ENCODE peak calls at places on chromosome 14, in ten cellular contexts. G is cardiac muscle cell, E is cardiac fibroblast, M is thyroid gland, J is endodermal cell, C is suprapubic skin, Q is tibial nerve, S is HepG2, N is lower lobe of right lung, Z is pancreas. U is an unnamed sample.
A peak's percentile ranks its signal among the peaks of the same experiment; 100 is the strongest.

GRCh38 chr14:29354446-29354845 is 573.2 kb downstream of the PRKD1 start:
- DNase-seq in N (no peak), M (no peak), C (no peak), G (no peak), E (no peak), S (no peak), J (no peak), Z (no peak), Q (no peak), U (no peak)

GRCh38 chr14:25032092-25032784 is 17.7 kb downstream of the STXBP6 start:
- DNase-seq in Z (no peak), J (peak; percentile 69), S (peak; percentile 84), N (no peak), G (no peak), C (no peak), E (no peak), Q (no peak), M (no peak), U (no peak)

GRCh38 chr14:75559451-75560187 is 18.8 kb upstream of the FLVCR2 start:
- DNase-seq in C (no peak), J (no peak), E (peak; percentile 83), Z (no peak), M (peak; percentile 72), Q (no peak), G (peak; percentile 87), N (peak; percentile 73), S (no peak), U (peak; percentile 84)

GRCh38 chr14:92747701-92748258 is 647 bp downstream of the LGMN start:
- DNase-seq in M (no peak), E (peak; percentile 34), N (no peak), S (peak; percentile 14), C (no peak), G (no peak), Z (no peak), J (peak; percentile 49), Q (no peak), U (peak; percentile 32)

GRCh38 chr14:54355698-54356097 is 41.1 kb upstream of the CDKN3 start:
- DNase-seq in Q (no peak), J (no peak), Z (no peak), N (no peak), G (no peak), C (no peak), M (no peak), S (no peak), E (no peak), U (no peak)

GRCh38 chr14:95776798-95777615 is 63.1 kb upstream of the TCL1A start:
- DNase-seq in E (no peak), Q (no peak), C (no peak), S (no peak), N (no peak), Z (no peak), J (no peak), G (no peak), M (peak; percentile 60), U (no peak)

GRCh38 chr14:77076118-77076631 is 21.9 kb upstream of the CIPC start:
- DNase-seq in S (peak; percentile 19), C (peak; percentile 92), G (peak; percentile 96), Z (no peak), Q (peak; percentile 85), J (peak; percentile 84), N (peak; percentile 74), E (peak; percentile 87), M (peak; percentile 52), U (peak; percentile 10)

GRCh38 chr14:61391119-61391518 is 69.7 kb downstream of the PRKCH start:
- DNase-seq in Z (no peak), M (no peak), N (no peak), G (no peak), Q (no peak), S (no peak), C (no peak), E (no peak), J (no peak), U (no peak)

GRCh38 chr14:78836777-78837176 is 666.6 kb downstream of the NRXN3 start:
- DNase-seq in Z (peak; percentile 9), C (no peak), G (peak; percentile 57), E (peak; percentile 56), Q (no peak), M (peak; percentile 29), J (peak; percentile 93), S (peak; percentile 37), N (no peak), U (peak; percentile 52)
- TF ChIP-seq CTCF in Z (no peak), C (no peak), G (peak; percentile 41), E (peak; percentile 49), Q (no peak), M (peak; percentile 36), J (peak; percentile 90), S (peak; percentile 63), N (peak; percentile 39), U (peak; percentile 28)

DNA sequence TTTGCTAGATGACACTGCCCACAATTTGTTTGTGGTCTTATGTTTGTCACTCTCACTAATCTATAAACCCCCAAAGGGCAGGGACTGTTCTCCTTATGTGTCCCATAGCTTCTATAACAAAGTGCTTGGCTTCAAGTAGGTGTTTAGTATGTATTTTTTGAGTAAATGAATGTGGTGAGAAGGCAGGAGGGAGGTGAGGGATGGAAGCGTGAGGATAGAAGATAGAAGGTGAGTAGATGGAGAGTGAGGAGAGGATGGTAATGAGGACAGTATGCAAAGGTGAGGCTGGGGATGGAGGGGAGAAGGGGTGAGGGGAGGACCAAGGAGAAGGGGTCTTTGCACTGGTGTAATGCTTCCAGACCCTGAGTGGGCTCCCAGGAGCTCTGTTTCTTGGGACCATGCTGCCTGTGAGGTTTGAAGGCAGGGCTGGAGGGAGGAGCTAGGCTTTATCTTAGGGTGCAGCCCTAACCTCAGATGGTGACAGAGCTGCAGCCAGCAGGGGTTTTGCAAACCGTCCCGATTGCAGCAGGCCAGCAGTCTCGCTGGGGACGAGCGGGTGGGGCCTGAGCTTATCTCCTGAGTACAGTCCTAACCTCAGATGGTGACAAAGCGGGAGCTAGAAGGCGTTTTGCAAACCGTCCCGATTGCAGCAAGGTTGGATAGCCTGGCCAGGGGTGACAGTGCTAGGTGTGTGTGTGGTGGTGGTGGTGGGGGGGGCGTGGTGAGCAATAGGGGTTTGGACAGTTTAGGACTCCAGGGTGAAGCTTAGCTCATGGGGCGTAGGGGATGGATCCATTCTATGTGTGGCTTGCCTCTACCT is 6.5 kb downstream of the CEBPE start:
- DNase-seq in Q (no peak), E (no peak), N (no peak), Z (no peak), G (peak; percentile 45), S (no peak), J (peak; percentile 75), C (peak; percentile 76), M (no peak), U (peak; percentile 22)
- H3K4me3 ChIP-seq in Q (no peak overlapping the region), E (no peak overlapping the region), N (no peak overlapping the region), Z (no peak overlapping the region), G (no peak overlapping the region), S (no peak overlapping the region), J (no peak overlapping the region), C (no peak overlapping the region), M (no peak overlapping the region), U (no peak overlapping the region)

DNA sequence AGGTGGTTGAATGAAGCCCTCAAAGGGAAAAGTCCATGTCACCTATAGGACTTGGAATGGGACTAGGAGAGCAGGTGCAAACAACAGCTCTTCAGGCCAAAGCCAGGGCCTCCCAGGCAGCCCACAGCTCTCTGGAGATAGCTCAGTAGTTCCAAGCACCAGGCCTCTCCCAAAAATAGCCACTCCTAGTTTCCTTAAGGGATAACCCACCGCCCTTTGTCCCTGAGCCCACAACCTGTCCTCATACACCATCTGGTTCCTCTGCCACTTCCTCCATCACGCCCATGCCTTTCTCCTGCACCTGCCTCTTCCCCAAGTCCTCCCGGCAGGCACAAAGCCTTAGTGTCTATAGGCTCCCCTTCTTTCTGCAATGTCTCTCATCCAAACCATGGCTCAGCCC is 2.1 kb downstream of the RAB15 start:
- DNase-seq in G (no peak), S (no peak), Q (no peak), C (no peak), J (no peak), Z (no peak), M (no peak), N (no peak), E (no peak), U (no peak)
- TF ChIP-seq CTCF in G (no peak), S (no peak), Q (no peak), C (no peak), J (no peak), Z (no peak), M (no peak), N (no peak), E (no peak), U (no peak)

DNA sequence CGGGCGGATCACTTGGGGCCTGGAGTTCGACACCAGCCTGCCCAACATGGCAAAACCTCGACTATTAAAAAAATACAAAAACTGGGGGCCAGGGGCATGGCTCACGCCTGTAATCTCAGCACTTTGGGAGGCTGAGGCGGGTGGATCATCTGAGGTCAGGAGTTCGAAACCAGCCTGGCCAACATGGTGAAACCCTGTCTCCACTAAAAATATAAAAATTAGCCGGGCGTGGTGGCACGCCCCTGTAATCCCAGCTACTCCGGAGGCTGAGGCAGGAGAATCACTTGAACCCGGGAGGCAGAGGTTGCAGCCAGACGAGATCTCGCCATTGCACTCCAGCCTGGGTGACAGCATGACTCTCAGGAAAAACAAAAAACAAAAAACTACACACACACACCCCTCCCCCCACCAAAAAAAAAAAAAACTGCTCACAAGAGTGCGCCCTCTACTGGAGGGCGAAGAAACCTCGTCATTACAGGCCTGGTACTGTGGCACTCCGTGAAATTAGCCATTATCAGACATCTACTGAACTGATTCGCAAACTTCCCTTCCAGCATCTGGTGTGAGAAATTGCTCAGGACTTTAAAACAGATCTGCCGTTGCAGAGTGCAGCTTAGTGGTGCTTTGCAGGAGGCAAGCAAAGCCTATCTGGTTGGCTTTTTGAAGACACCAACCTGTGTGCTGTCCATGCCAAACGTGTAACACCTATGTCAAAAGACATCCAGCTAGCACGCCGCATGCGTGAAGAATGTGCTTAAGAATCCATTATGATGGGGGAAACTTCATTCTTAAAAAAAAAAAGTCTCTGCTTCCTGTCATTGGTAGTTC is 7.7 kb downstream of the PPP1R3E start:
- DNase-seq in C (no peak), Z (no peak), S (peak; percentile 77), M (peak; percentile 40), N (peak; percentile 59), J (peak; percentile 82), G (peak; percentile 70), Q (no peak), E (peak; percentile 78), U (peak; percentile 55)
- H3K4me3 ChIP-seq in C (no peak overlapping the region), Z (no peak overlapping the region), S (no peak overlapping the region), M (no peak overlapping the region), N (peak overlapping the region; percentile 11), J (no peak overlapping the region), G (no peak overlapping the region), Q (no peak overlapping the region), E (no peak overlapping the region), U (no peak overlapping the region)

GRCh38 chr14:74531467-74531866 is 37.9 kb downstream of the ISCA2 start:
- DNase-seq in Q (no peak), N (no peak), J (peak; percentile 90), E (peak; percentile 54), C (no peak), G (peak; percentile 74), Z (no peak), M (peak; percentile 45), S (peak; percentile 16), U (peak; percentile 72)
- TF ChIP-seq CTCF in Q (no peak), N (peak; percentile 17), J (peak; percentile 36), E (no peak), C (no peak), G (peak; percentile 38), Z (no peak), M (peak; percentile 42), S (peak; percentile 38), U (peak; percentile 46)